ENCODE peak calls at places on chromosome 11, in seven cellular contexts. P is HCT116; B is SJSA1; I is choroid plexus epithelial cell; O is mesenchymal stem cell; J is small intestine; E is CD8-positive, alpha-beta memory T cell. N is an unnamed sample.

GRCh38 chr11:119791701-119792151 is 62.7 kb upstream of the NECTIN1 start:
- DNase-seq in P (no peak), B (peak; percentile 92), I (peak; percentile 92), O (no peak), J (no peak), E (no peak), N (no peak)

GRCh38 chr11:31641477-31642062 is 132.0 kb downstream of the ELP4 start:
- DNase-seq in P (peak; percentile 39), B (no peak), I (peak; percentile 61), O (peak; percentile 35), J (peak; percentile 25), E (no peak), N (no peak)

GRCh38 chr11:1389103-1389931 is 417 bp upstream of the BRSK2 start:
- DNase-seq in P (peak; percentile 91), B (peak; percentile 81), I (peak; percentile 97), O (peak; percentile 96), J (peak; percentile 89), E (peak; percentile 94), N (peak; percentile 99)

GRCh38 chr11:123729602-123730001 is 11.9 kb downstream of the ZNF202 start:
- DNase-seq in P (no peak), B (no peak), I (no peak), O (no peak), J (no peak), E (no peak), N (no peak)

GRCh38 chr11:133530501-133530835 is 1.8 kb downstream of the OPCML start:
- DNase-seq in P (no peak), B (no peak), I (no peak), O (no peak), J (no peak), E (no peak), N (no peak)

GRCh38 chr11:118786657-118787056 is 4.3 kb downstream of the DDX6 start:
- DNase-seq in P (no peak), B (no peak), I (no peak), O (no peak), J (no peak), E (no peak), N (no peak)

GRCh38 chr11:2036863-2037486 is 39.3 kb upstream of the H19 start:
- DNase-seq in P (no peak), B (no peak), I (no peak), O (no peak), J (no peak), E (no peak), N (no peak)

GRCh38 chr11:26198697-26199096 is 133.2 kb upstream of the ANO3 start:
- DNase-seq in P (no peak), B (no peak), I (no peak), O (no peak), J (no peak), E (no peak), N (no peak)

GRCh38 chr11:112769170-112769569 is 192.1 kb upstream of the NCAM1 start:
- DNase-seq in P (no peak), B (no peak), I (no peak), O (no peak), J (no peak), E (no peak), N (no peak)

GRCh38 chr11:115264278-115264677 is 239.9 kb downstream of the CADM1 start:
- DNase-seq in P (no peak), B (no peak), I (no peak), O (no peak), J (no peak), E (no peak), N (no peak)

GRCh38 chr11:78666675-78667129 is 92.0 kb upstream of the NARS2 start:
- DNase-seq in P (no peak), B (no peak), I (no peak), O (no peak), J (no peak), E (no peak), N (no peak)

GRCh38 chr11:75668508-75669297 is at the start of gene MAP6:
- DNase-seq in P (no peak), B (peak; percentile 2), I (no peak), O (no peak), J (peak; percentile 24), E (no peak), N (no peak)

GRCh38 chr11:1864831-1865665 is 12.2 kb downstream of the LSP1 start:
- DNase-seq in P (no peak), B (no peak), I (no peak), O (no peak), J (no peak), E (no peak), N (no peak)

GRCh38 chr11:9859491-9860305 is 195.8 kb downstream of the SWAP70 start:
- DNase-seq in P (no peak), B (peak; percentile 28), I (peak; percentile 89), O (peak; percentile 79), J (no peak), E (no peak), N (no peak)

GRCh38 chr11:19279455-19279854 is 38.7 kb upstream of the E2F8 start:
- DNase-seq in P (peak; percentile 22), B (no peak), I (no peak), O (no peak), J (no peak), E (no peak), N (no peak)

GRCh38 chr11:57646756-57647303 is 2.9 kb downstream of the YPEL4 start:
- DNase-seq in P (no peak), B (no peak), I (no peak), O (no peak), J (no peak), E (no peak), N (no peak)

GRCh38 chr11:59182457-59183151 is 10.7 kb downstream of the DTX4 start:
- DNase-seq in P (no peak), B (no peak), I (no peak), O (no peak), J (peak; percentile 90), E (no peak), N (no peak)

GRCh38 chr11:66100272-66101037 is 30.4 kb downstream of the PACS1 start:
- DNase-seq in P (no peak), B (no peak), I (peak; percentile 24), O (no peak), J (peak; percentile 75), E (peak; percentile 53), N (peak; percentile 91)

GRCh38 chr11:113979427-113979826 is 4.5 kb downstream of the HTR3A start:
- DNase-seq in P (no peak), B (no peak), I (no peak), O (no peak), J (no peak), E (no peak), N (no peak)

GRCh38 chr11:8959546-8960166 is 4.6 kb downstream of the TMEM9B start:
- DNase-seq in P (peak; percentile 67), B (peak; percentile 29), I (peak; percentile 94), O (peak; percentile 85), J (peak; percentile 68), E (no peak), N (no peak)

GRCh38 chr11:83159901-83160865 is 3.3 kb downstream of the PCF11 start:
- DNase-seq in P (no peak), B (no peak), I (peak; percentile 42), O (peak; percentile 39), J (peak; percentile 45), E (no peak), N (no peak)

DNA sequence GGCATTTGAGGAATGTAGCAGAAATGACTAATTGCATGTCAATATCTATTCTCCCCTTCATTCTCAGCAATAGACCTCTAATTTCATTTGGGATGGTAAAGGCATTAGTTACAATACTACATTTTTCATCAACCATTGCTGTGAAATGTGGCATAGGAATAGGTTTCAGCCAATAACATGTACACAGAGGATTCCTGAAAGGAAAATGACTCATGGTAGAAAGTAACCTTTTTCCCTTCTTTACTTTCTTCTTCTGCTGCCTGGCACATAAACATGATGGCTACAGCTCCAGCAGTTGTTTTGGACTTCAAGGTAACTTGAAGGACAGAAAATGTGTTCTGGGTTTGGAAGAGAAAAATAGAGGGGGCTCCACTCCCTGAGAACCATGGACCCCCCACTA is 231.8 kb upstream of the CTSC start:
- DNase-seq in P (no peak), B (no peak), I (peak; percentile 2), O (no peak), J (no peak), E (no peak), N (no peak)
- H3K4me3 ChIP-seq in P (no peak overlapping the region), B (no peak overlapping the region), I (no peak overlapping the region), O (no peak overlapping the region), J (no peak overlapping the region), E (no peak overlapping the region), N (no peak overlapping the region)

DNA sequence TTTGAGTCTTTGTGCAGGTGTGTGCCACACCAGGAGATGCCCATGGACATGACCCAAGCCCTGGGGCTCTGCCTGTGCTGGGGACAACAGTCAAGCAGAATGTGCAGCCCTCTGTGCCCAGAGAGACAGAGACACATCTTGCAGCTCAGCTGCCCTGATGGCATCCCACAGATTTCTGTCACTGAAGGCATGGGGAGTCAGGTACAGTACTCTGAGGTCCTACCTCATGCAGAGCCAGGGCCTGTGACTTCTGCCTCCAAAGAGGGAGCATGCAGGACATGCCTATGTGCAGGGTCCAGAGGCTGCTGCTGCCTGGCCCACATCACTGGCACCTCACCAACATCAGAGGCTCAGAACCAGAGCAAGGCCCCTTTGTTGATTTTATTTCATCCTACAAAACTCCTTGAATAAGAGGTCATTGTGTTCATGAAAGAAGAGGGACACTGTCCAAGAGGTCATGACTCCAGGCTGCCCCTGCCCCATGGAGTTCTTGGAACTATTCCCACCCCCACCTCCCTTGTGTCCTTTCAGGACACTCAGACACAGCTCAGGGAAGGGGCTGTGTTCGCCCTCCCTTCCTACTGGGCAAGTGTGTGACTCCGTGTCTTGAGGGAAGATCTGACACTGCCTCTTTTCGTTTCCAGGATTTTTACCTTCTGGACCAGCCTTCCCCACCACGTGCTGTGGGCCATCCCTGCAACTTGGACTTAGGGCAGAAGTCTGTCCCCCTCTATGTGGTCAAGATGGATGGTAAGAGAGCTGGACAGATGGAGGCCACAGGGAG is 62.3 kb downstream of the BTG4 start:
- DNase-seq in P (no peak), B (no peak), I (no peak), O (no peak), J (no peak), E (no peak), N (peak; percentile 74)
- H3K4me3 ChIP-seq in P (no peak overlapping the region), B (no peak overlapping the region), I (no peak overlapping the region), O (no peak overlapping the region), J (no peak overlapping the region), E (no peak overlapping the region), N (no peak overlapping the region)

GRCh38 chr11:128548655-128549255 is 38.6 kb downstream of the ETS1 start:
- DNase-seq in P (no peak), B (no peak), I (peak; percentile 56), O (peak; percentile 76), J (peak; percentile 63), E (no peak), N (no peak)

GRCh38 chr11:128547946-128548654 is 39.3 kb downstream of the ETS1 start:
- DNase-seq in P (no peak), B (no peak), I (no peak), O (no peak), J (no peak), E (no peak), N (no peak)

GRCh38 chr11:128549256-128549944 is 38.0 kb downstream of the ETS1 start:
- DNase-seq in P (no peak), B (no peak), I (peak; percentile 73), O (peak; percentile 76), J (no peak), E (no peak), N (no peak)

GRCh38 chr11:128550261-128550821 is 37.0 kb downstream of the ETS1 start:
- DNase-seq in P (no peak), B (no peak), I (no peak), O (no peak), J (no peak), E (no peak), N (no peak)

GRCh38 chr11:128544625-128545024 is 42.7 kb downstream of the ETS1 start:
- DNase-seq in P (no peak), B (peak; percentile 24), I (peak; percentile 70), O (peak; percentile 77), J (no peak), E (no peak), N (no peak)
- H3K4me3 ChIP-seq in P (no peak overlapping the region), B (no peak overlapping the region), I (no peak overlapping the region), O (no peak overlapping the region), J (no peak overlapping the region), E (peak overlapping the region; percentile 21), N (no peak overlapping the region)

GRCh38 chr11:64500176-64501013 is 90.6 kb upstream of the SLC22A12 start:
- DNase-seq in P (peak; percentile 4), B (no peak), I (no peak), O (no peak), J (no peak), E (no peak), N (no peak)
- H3K4me3 ChIP-seq in P (no peak overlapping the region), B (no peak overlapping the region), I (no peak overlapping the region), O (no peak overlapping the region), J (no peak overlapping the region), E (no peak overlapping the region), N (no peak overlapping the region)